ENCODE peak calls at places on chromosomes 7 and 10, in five cellular contexts. G, M, W, D and E are unnamed samples.

GRCh38 chr7:76346778-76347177 is 12.0 kb downstream of the YWHAG start:
- DNase-seq in G (no peak), D (no peak), W (peak), M (no peak), E (no peak)

GRCh38 chr10:101965075-101965765 is 90.8 kb downstream of the ARMH3 start:
- DNase-seq in W (no peak), M (no peak), D (no peak), G (no peak), E (no peak)

GRCh38 chr10:127117125-127117524 is 79.3 kb downstream of the INSYN2A start:
- DNase-seq in G (peak), D (no peak), W (peak), M (peak), E (peak)

GRCh38 chr10:118568327-118568848 is 27.1 kb downstream of the PRLHR start:
- DNase-seq in G (peak), D (peak), W (peak), M (peak), E (peak)

GRCh38 chr7:143494622-143495021 is 16.9 kb downstream of the TAS2R41 start:
- DNase-seq in G (no peak), W (peak), D (no peak), M (no peak), E (no peak)

GRCh38 chr7:151844080-151844827 is 32.7 kb downstream of the PRKAG2 start:
- DNase-seq in D (no peak), G (peak), M (peak), W (peak), E (peak)

GRCh38 chr10:9786101-9786500 is 1231.6 kb upstream of the CELF2 start:
- DNase-seq in M (peak), W (peak), G (peak), D (no peak), E (peak)

GRCh38 chr10:72063703-72064391 is 24.5 kb downstream of the SPOCK2 start:
- DNase-seq in W (no peak), D (no peak), M (peak), G (no peak), E (no peak)

GRCh38 chr10:63005246-63005645 is 127.9 kb upstream of the NRBF2 start:
- DNase-seq in G (no peak), D (no peak), W (peak), M (peak), E (peak)

GRCh38 chr7:124452176-124452575 is 313.4 kb downstream of the GPR37 start:
- DNase-seq in G (no peak), M (no peak), D (no peak), W (no peak), E (no peak)

GRCh38 chr10:43981232-43981631 is 332.6 kb upstream of the ZNF32 start:
- DNase-seq in G (no peak), M (no peak), W (no peak), D (no peak), E (no peak)

GRCh38 chr10:62638062-62638477 is 166.4 kb upstream of the ADO start:
- DNase-seq in G (no peak), W (peak), D (no peak), M (peak), E (no peak)

GRCh38 chr10:63614371-63614891 is 93.2 kb downstream of the REEP3 start:
- DNase-seq in W (peak), G (no peak), M (peak), D (no peak), E (peak)

GRCh38 chr7:50266893-50267386 is 37.6 kb upstream of the IKZF1 start:
- DNase-seq in G (no peak), M (no peak), D (peak), W (no peak), E (no peak)

GRCh38 chr10:112389147-112389822 is 15.4 kb downstream of the ACSL5 start:
- DNase-seq in M (peak), W (peak), G (no peak), D (peak), E (peak)

GRCh38 chr7:93948106-93948505 is 26.6 kb downstream of the GNG11 start:
- DNase-seq in G (no peak), W (peak), M (no peak), D (no peak), E (no peak)

GRCh38 chr7:159057647-159058046 is 87.0 kb downstream of the VIPR2 start:
- DNase-seq in G (no peak), W (no peak), D (no peak), M (no peak), E (no peak)

GRCh38 chr7:148700693-148701092 is 2.0 kb downstream of the CUL1 start:
- DNase-seq in M (peak), W (peak), G (no peak), D (no peak), E (peak)

GRCh38 chr10:88038268-88038667 is 174.8 kb downstream of the PTEN start:
- DNase-seq in G (peak), D (no peak), M (no peak), W (peak), E (peak)

GRCh38 chr7:91424372-91424771 is 160.1 kb downstream of the FZD1 start:
- DNase-seq in M (no peak), D (no peak), W (no peak), G (no peak), E (no peak)

GRCh38 chr7:6178273-6179029 is 94.0 kb downstream of the CYTH3 start:
- DNase-seq in D (no peak), W (no peak), G (no peak), M (no peak), E (no peak)

GRCh38 chr7:11176922-11177445 is 203.3 kb downstream of the PHF14 start:
- DNase-seq in D (no peak), W (no peak), G (no peak), M (no peak), E (no peak)

GRCh38 chr10:37754538-37755323 is 102.7 kb downstream of the ZNF248 start:
- DNase-seq in M (peak), G (no peak), D (peak), W (no peak), E (no peak)

GRCh38 chr7:3897430-3898385 is 596.7 kb downstream of the SDK1 start:
- DNase-seq in D (peak), M (peak), G (peak), W (peak), E (peak)

GRCh38 chr7:21934824-21935223 is 10.9 kb downstream of the CDCA7L start:
- DNase-seq in M (no peak), D (no peak), G (no peak), W (no peak), E (no peak)

GRCh38 chr7:83613232-83613631 is 35.7 kb downstream of the SEMA3E start:
- DNase-seq in W (peak), G (no peak), M (no peak), D (no peak), E (no peak)

GRCh38 chr10:73810735-73811465 is 498 bp downstream of the NDST2 start:
- DNase-seq in G (no peak), W (peak), M (peak), D (no peak), E (peak)

GRCh38 chr7:142916508-142916907 is 17.0 kb downstream of the TRPV5 start:
- DNase-seq in M (no peak), W (no peak), G (no peak), D (no peak), E (no peak)

GRCh38 chr10:132666733-132667612 is 119.0 kb downstream of the NKX6-2 start:
- DNase-seq in G (no peak), M (no peak), D (no peak), W (peak), E (peak)

GRCh38 chr10:61481597-61481996 is 28.4 kb upstream of the TMEM26 start:
- DNase-seq in M (no peak), G (no peak), W (no peak), D (no peak), E (no peak)

GRCh38 chr10:71639412-71639719 is 80.2 kb downstream of the C10orf105 start:
- DNase-seq in G (no peak), D (no peak), W (no peak), M (no peak), E (no peak)

GRCh38 chr10:66931340-66931948 is 5.6 kb downstream of the LRRTM3 start:
- DNase-seq in W (peak), G (peak), D (peak), M (peak), E (peak)

GRCh38 chr10:13158401-13158800 is 3.0 kb upstream of the MCM10 start:
- DNase-seq in G (no peak), D (no peak), W (no peak), M (peak), E (no peak)

DNA sequence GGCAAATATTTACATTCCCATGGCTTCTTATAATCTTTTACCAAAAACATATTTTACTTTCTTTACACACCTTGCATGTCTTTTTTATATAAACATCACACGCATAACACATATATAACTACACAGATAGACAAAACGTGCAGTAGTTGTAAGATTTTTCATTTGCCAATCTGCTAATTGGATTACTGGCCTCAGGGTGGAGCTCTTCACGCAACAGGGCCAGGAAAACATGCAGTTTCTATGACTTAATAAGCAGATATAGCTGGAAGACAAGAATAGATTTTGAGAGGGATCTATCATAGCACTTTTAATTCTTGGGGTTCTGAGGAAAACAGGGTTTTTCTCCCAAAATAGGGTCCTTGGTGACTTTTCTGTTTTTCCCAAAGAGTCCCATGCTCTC is 12.7 kb downstream of the ACADSB start:
- DNase-seq in W (no peak), M (peak), D (no peak), G (no peak), E (peak)
- TF ChIP-seq CTCF in W (peak), M (peak), D (no peak), G (peak), E (peak)

DNA sequence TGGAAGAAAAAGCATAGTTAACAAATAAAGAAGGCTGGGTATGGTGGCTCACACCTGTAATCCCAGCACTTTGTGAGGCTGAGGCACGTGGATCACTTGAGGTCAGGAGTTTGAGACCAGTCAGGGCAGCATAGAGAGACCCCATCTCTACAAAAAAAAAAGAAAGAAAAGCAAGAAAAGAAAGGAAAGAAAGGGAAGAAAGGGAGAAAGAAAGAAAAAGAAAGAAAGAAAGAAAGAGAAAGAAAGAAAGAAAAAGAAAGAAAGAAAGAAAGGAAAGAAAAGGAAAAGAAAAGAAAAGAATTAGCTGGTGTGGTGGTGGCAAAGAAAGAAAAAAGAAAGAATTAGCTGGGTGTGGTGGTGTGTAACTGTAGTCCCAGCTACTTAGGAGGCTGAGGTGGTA is 3.1 kb upstream of the HILPDA start:
- DNase-seq in D (no peak), W (no peak), M (no peak), G (no peak), E (no peak)
- TF ChIP-seq CTCF in D (no peak), W (no peak), M (no peak), G (no peak), E (no peak)

GRCh38 chr10:29926649-29927048 is 132.7 kb downstream of the JCAD start:
- DNase-seq in G (peak), W (peak), D (no peak), M (peak), E (peak)
- TF ChIP-seq CTCF in G (peak), W (peak), D (no peak), M (peak), E (peak)

DNA sequence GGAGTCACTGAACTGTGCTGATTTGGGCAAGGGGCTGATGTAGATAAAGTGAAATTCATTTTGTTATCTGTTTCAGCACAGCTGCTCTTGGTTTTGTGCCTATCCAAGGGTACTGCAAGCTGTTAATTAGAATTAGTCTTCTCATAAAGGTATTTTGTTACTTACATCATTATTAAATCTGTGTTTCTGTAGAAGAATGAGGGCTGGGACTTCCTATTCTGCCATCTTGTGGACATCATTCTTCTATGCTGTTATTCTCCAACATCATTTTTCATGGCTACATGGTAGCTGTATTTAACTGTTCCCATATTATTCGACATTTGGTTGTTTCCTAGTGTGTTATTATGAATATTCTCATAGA is 76.2 kb upstream of the CCDC71L start:
- DNase-seq in W (peak), G (no peak), D (no peak), M (peak), E (peak)
- TF ChIP-seq CTCF in W (peak), G (peak), D (peak), M (peak), E (peak)

GRCh38 chr7:52088008-52088787 is 771.6 kb upstream of the COBL start:
- DNase-seq in G (no peak), M (no peak), W (no peak), D (no peak), E (peak)
- TF ChIP-seq CTCF in G (no peak), M (no peak), W (no peak), D (no peak), E (peak)

GRCh38 chr10:97816609-97817008 is 33.0 kb upstream of the GOLGA7B start:
- DNase-seq in D (no peak), G (no peak), M (no peak), W (no peak), E (no peak)

GRCh38 chr10:97814996-97815395 is 34.6 kb upstream of the GOLGA7B start:
- DNase-seq in G (no peak), M (no peak), D (no peak), W (no peak), E (no peak)

GRCh38 chr10:97813311-97813710 is 36.3 kb upstream of the GOLGA7B start:
- DNase-seq in W (no peak), M (no peak), D (no peak), G (no peak), E (no peak)

GRCh38 chr10:97810476-97810875 is 38.7 kb upstream of the SFRP5 start:
- DNase-seq in M (peak), W (peak), D (no peak), G (no peak), E (peak)

DNA sequence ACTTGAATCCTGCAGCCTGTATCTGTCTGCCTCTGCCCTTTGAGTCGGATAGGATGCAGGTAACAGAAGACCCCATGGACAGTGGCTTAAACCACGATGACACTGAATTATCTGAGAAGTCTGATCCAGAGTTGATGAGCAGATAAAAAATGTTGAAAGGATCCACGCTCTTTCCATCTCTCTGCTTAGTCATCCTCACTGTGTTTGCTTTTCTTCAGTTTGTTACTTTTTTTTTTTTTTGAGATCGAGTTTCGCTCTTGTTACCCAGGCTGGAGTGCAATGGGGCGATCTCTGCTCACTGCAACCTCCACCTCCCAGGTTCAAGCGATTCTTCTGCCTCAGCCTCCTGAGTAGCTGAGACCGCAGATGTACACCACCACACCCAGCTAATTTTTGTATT is 36.9 kb upstream of the GOLGA7B start:
- DNase-seq in W (no peak), M (no peak), G (no peak), D (no peak), E (no peak)
- TF ChIP-seq CTCF in W (no peak), M (no peak), G (no peak), D (no peak), E (no peak)

DNA sequence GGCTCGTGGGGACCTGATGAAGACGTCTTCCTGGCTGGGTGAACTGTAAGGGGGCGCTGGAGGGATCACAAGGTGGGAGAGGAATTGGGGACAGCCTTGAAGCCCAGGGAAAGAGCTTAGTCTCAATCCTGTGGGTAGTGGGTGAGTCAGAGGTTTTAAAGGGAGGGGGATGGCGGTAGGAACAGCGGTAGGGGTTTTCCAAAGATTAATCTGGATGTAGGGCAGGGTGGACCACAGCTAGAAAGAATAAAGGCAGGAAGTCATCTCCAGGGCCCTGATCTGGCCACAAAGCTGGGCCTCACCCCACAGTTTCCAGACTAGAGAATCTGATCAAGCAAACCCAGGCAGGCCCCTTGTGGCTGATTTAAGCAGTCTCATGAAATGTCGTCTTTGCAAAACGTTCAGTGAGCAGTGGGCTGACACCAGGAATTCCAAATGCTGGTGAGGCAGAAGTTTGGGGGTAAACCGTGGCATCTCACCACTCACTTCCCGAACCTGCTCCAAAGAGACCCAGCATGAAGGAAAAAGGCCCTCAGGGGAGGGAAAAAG is 65.3 kb downstream of the CALML3 start:
- DNase-seq in G (no peak), M (peak), W (peak), D (no peak), E (peak)
- TF ChIP-seq CTCF in G (peak), M (peak), W (peak), D (no peak), E (peak)